ENCODE peak calls at places on chromosome 13, in nine cellular contexts. L is mucosa of descending colon; H is lower lobe of right lung; U is activated effector memory CD4-positive, alpha-beta T cell treated with anti-CD3 and anti-CD28 coated beads, Interleukin-2, amount 50 U/mL, for 16 hours; I is stimulated activated CD8-positive, alpha-beta memory T cell treated with anti-CD3 and anti-CD28 coated beads, Interleukin-2, amount 100 ng/mL, for 1 hour; K is Peyer's patch; N is NCI-H2107; W is frontal cortex; O is NCI-H2029. F is an unnamed sample.

GRCh38 chr13:24923305-24923640 is 159.3 kb downstream of the RNF17 start:
- DNase-seq in L (no peak), H (no peak), U (no peak), I (no peak), K (no peak), N (no peak), W (peak; percentile 13), O (no peak), F (no peak)

GRCh38 chr13:67119481-67119883 is 110.7 kb downstream of the PCDH9 start:
- DNase-seq in L (no peak), H (no peak), U (no peak), I (no peak), K (no peak), N (no peak), W (no peak), O (no peak), F (no peak)

GRCh38 chr13:44317752-44318550 is 55.7 kb upstream of the SERP2 start:
- DNase-seq in L (no peak), H (no peak), U (no peak), I (no peak), K (no peak), N (no peak), W (no peak), O (no peak), F (no peak)

GRCh38 chr13:51645154-51645650 is 60.9 kb downstream of the WDFY2 start:
- DNase-seq in L (no peak), H (no peak), U (no peak), I (no peak), K (no peak), N (no peak), W (no peak), O (no peak), F (no peak)

GRCh38 chr13:112849500-112849899 is 119.5 kb upstream of the MCF2L start:
- DNase-seq in L (no peak), H (no peak), U (no peak), I (no peak), K (peak; percentile 43), N (peak; percentile 93), W (no peak), O (peak; percentile 87), F (peak; percentile 8)

GRCh38 chr13:32001392-32001768 is 30.2 kb upstream of the FRY start:
- DNase-seq in L (no peak), H (no peak), U (no peak), I (no peak), K (no peak), N (no peak), W (peak; percentile 16), O (no peak), F (no peak)

GRCh38 chr13:50512602-50513527 is 330.6 kb downstream of the DLEU7 start:
- DNase-seq in L (peak; percentile 85), H (peak; percentile 77), U (peak; percentile 78), I (no peak), K (peak; percentile 87), N (peak; percentile 33), W (no peak), O (peak; percentile 7), F (no peak)

GRCh38 chr13:101521371-101521770 is 68.9 kb downstream of the ITGBL1 start:
- DNase-seq in L (no peak), H (no peak), U (no peak), I (no peak), K (no peak), N (no peak), W (no peak), O (no peak), F (no peak)

GRCh38 chr13:44362394-44363040 is 11.1 kb upstream of the SERP2 start:
- DNase-seq in L (no peak), H (no peak), U (no peak), I (no peak), K (no peak), N (no peak), W (no peak), O (no peak), F (no peak)

F was measured in mesenteric fat pad.